ENCODE peak calls at places on chromosomes 3 and 15, in six cellular contexts. G, Z, W, T, R and J are unnamed samples.

GRCh38 chr3:147943265-147943945 is 534.2 kb downstream of the ZIC1 start:
- DNase-seq in R (peak; percentile 88), W (peak; percentile 57), Z (no peak), G (peak; percentile 93), T (no peak), J (peak; percentile 19)

GRCh38 chr3:177195242-177195940 is 1.9 kb downstream of the TBL1XR1 start:
- DNase-seq in G (no peak), W (peak; percentile 78), Z (no peak), T (no peak), R (peak; percentile 22), J (no peak)

GRCh38 chr3:130905551-130905950 is 11.7 kb downstream of the ATP2C1 start:
- DNase-seq in Z (no peak), G (peak; percentile 52), T (no peak), R (peak; percentile 74), W (no peak), J (no peak)

GRCh38 chr3:140601881-140602280 is 76.0 kb upstream of the TRIM42 start:
- DNase-seq in Z (no peak), W (no peak), G (no peak), R (no peak), T (no peak), J (no peak)

GRCh38 chr15:78633348-78633747 is 7.7 kb downstream of the CHRNB4 start:
- DNase-seq in Z (no peak), R (no peak), W (no peak), T (no peak), G (no peak), J (no peak)

GRCh38 chr3:197494366-197495058 is 61.3 kb downstream of the BDH1 start:
- DNase-seq in W (no peak), T (no peak), Z (no peak), G (no peak), R (no peak), J (no peak)

GRCh38 chr15:63107895-63108546 is 13.6 kb upstream of the LACTB start:
- DNase-seq in T (no peak), G (peak; percentile 100), Z (no peak), W (no peak), R (peak; percentile 99), J (no peak)

GRCh38 chr15:41285285-41285684 is 47.1 kb downstream of the OIP5 start:
- DNase-seq in R (no peak), Z (no peak), G (no peak), T (no peak), W (peak; percentile 89), J (no peak)

GRCh38 chr3:186598108-186598784 is 14.6 kb upstream of the AHSG start:
- DNase-seq in T (no peak), G (peak; percentile 45), W (peak; percentile 76), R (no peak), Z (no peak), J (peak; percentile 79)

GRCh38 chr3:109563149-109563548 is 225.8 kb upstream of the DPPA4 start:
- DNase-seq in G (no peak), W (peak; percentile 24), R (no peak), Z (no peak), T (no peak), J (no peak)

GRCh38 chr3:174776636-174777035 is 82.5 kb upstream of the NAALADL2 start:
- DNase-seq in R (no peak), T (no peak), W (no peak), G (no peak), Z (no peak), J (peak; percentile 52)

GRCh38 chr15:55907797-55908196 is 85.6 kb downstream of the NEDD4 start:
- DNase-seq in G (peak; percentile 99), T (no peak), W (no peak), R (peak; percentile 94), Z (no peak), J (peak; percentile 87)

GRCh38 chr3:26712211-26713026 is 89.8 kb downstream of the LRRC3B start:
- DNase-seq in W (peak; percentile 73), R (peak; percentile 18), Z (peak; percentile 62), G (peak; percentile 1), T (no peak), J (peak; percentile 76)

GRCh38 chr3:64224826-64225606 is at the start of gene PRICKLE2:
- DNase-seq in R (peak; percentile 94), T (peak; percentile 43), G (peak; percentile 96), W (peak; percentile 86), Z (peak; percentile 67), J (no peak)

GRCh38 chr15:51229907-51230328 is 108.5 kb downstream of the CYP19A1 start:
- DNase-seq in Z (peak; percentile 17), T (no peak), G (peak; percentile 27), R (peak; percentile 52), W (peak; percentile 80), J (peak; percentile 17)

GRCh38 chr15:41804361-41804760 is 23.5 kb upstream of the JMJD7 start:
- DNase-seq in T (no peak), W (no peak), R (no peak), Z (no peak), G (no peak), J (peak; percentile 48)

GRCh38 chr3:177493091-177493490 is 295.8 kb upstream of the TBL1XR1 start:
- DNase-seq in Z (no peak), G (no peak), T (no peak), R (no peak), W (no peak), J (no peak)

GRCh38 chr3:194324823-194325327 is 26.3 kb downstream of the CPN2 start:
- DNase-seq in Z (no peak), G (no peak), R (peak; percentile 18), W (no peak), T (no peak), J (no peak)

GRCh38 chr3:194322701-194323174 is 28.4 kb downstream of the CPN2 start:
- DNase-seq in G (peak; percentile 55), R (peak; percentile 63), T (no peak), W (no peak), Z (no peak), J (peak; percentile 50)

GRCh38 chr3:194325424-194326165 is 25.5 kb downstream of the CPN2 start:
- DNase-seq in W (peak; percentile 83), G (no peak), T (no peak), R (peak; percentile 39), Z (no peak), J (no peak)

GRCh38 chr3:194321666-194322640 is 29.2 kb downstream of the CPN2 start:
- DNase-seq in W (no peak), R (no peak), G (no peak), T (no peak), Z (no peak), J (no peak)

DNA sequence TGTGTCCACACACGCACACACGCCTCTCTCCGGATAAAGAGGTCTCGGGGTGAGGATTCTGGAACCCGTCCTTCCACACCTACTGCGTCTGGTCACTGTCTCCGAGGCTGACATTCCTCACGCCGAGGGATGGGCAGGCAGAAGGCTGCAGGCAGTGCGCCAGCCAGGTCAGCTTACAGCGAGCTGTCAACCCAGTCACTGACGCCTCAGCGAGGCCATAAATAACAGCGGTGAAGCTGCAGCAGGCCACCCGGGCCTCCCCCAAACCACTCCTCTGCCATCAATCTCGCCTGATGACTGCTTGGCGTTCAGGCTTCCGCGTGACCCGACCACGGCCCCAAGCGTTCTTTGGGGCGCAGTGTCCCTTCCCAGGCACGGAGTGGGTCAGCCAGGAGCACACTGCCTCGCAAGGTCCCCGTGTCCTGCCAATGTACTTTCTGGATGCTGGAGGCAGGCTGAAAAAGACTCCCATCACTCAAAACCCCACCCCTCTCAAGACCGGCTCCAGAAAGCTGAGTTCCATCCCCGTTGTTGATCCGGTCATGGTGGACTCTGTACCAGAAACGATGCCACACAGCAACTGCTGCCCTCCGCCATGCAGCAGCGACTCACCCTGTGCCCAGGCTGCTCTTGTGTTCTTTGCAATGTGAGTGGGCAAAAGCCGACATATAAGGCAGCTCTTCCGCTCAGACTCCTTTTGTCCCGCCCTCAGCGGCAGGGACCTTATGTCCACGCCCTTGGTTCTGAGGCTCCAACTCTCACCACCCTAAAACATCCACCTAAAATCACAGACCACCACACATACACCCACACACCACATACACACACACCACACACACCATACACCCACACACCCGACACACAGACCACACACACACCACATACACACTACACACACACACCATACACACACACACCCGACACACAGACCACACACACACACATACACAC is 27.1 kb downstream of the CPN2 start:
- DNase-seq in G (peak; percentile 48), W (no peak), T (no peak), R (peak; percentile 83), Z (no peak), J (peak; percentile 67)
- H3K4me3 ChIP-seq in G (no peak overlapping the region), W (no peak overlapping the region), T (no peak overlapping the region), R (no peak overlapping the region), Z (peak overlapping the region; percentile 73), J (peak overlapping the region; percentile 21)

GRCh38 chr3:71753716-71754609 is at the start of gene GPR27:
- DNase-seq in R (peak; percentile 37), G (peak; percentile 12), W (peak; percentile 54), T (no peak), Z (no peak), J (peak; percentile 49)
- H3K18ac ChIP-seq in R (no peak within 1 kb of the TSS), G (no peak within 1 kb of the TSS), W (peak within 1 kb of the TSS; percentile 2), T (peak within 1 kb of the TSS; percentile 95), Z (peak within 1 kb of the TSS; percentile 100), J (no peak within 1 kb of the TSS)

DNA sequence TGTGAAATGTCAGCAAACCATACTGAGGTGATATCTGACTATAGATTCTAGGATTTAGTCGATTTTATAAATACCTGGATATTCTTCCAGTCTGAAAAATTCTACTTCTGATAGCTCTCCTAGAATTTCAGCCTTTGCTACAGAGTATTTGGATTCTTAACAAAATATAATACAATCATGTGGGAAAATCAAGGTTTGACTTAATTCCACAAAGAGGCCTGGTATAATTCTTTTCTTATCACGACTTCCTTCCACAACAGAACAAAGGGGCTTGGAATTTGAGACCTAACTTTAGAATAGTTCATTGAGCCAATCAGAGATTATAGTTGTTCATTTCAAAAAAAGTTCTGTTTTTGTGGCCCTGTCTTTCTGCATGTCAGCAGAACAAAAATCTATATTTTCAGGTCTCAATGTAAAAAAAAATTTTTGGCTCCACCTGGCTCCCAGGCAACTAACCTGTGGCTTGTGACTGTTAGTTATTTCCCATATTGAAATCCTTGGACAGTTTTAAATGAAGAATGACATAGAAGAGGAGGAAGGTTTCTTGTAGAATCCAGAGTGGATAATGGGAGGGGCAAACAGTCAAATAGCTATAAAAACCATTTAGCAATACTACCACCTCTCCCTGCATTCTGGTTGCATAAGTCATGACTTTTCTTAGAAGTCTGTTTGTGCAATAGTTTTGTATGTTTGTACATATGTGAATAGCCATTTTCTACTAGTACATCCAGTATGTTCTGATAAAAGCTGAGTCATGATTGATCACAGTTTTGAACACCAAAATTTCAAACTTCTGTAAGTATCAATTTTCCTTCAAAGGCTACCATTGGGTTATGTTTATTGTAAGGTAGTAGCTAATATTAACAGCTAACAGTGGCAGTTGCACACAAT is 4.0 kb downstream of the TM4SF1 start:
- DNase-seq in G (peak; percentile 85), W (no peak), T (no peak), R (peak; percentile 90), Z (no peak), J (peak; percentile 27)
- H3K4me3 ChIP-seq in G (no peak overlapping the region), W (no peak overlapping the region), T (no peak overlapping the region), R (no peak overlapping the region), Z (no peak overlapping the region), J (no peak overlapping the region)

DNA sequence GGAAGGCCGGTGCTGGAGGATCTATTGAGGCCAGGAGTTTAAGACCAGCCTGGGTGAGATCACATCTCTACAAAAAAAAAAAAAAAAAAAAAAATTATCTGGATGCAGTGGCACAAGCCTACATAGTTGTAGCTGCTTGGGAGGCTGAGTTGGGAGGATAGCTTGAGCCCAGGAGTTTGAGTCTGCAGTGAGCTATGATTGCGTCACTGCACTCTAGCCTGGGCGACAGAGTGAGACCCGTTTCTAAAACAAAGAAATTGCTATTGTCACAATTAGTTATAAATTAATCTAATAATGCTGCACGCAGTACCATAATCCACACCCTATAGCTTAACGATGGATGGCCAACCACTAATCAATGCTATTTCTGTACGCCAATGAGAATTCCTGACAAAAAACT is 10.7 kb downstream of the FLNB start:
- DNase-seq in T (no peak), R (no peak), W (no peak), Z (no peak), G (no peak), J (no peak)
- H3K18ac ChIP-seq in T (peak overlapping the region; percentile 56), R (no peak overlapping the region), W (no peak overlapping the region), Z (no peak overlapping the region), G (no peak overlapping the region), J (no peak overlapping the region)

GRCh38 chr3:79019924-79020173 is 747.9 kb downstream of the ROBO1 start:
- DNase-seq in R (no peak), T (no peak), G (no peak), Z (no peak), W (no peak), J (no peak)
- H3K4me3 ChIP-seq in R (no peak overlapping the region), T (peak overlapping the region; percentile 85), G (peak overlapping the region; percentile 65), Z (no peak overlapping the region), W (no peak overlapping the region), J (no peak overlapping the region)